ENCODE peak calls at places on chromosomes 4 and X, in four cellular contexts. V, D, U and N are unnamed samples.

GRCh38 chr4:88672987-88673386 is 24.6 kb downstream of the NAP1L5 start:
- DNase-seq in V (peak), D (peak), U (peak), N (peak)

GRCh38 chrX:135974279-135974856 is 580 bp upstream of the MMGT1 start:
- DNase-seq in V (peak), D (peak), U (peak), N (peak)

GRCh38 chrX:125507119-125507518 is 187.4 kb downstream of the TEX13C start:
- DNase-seq in V (no peak), D (no peak), U (no peak), N (no peak)

GRCh38 chrX:15310117-15310516 is 5.3 kb downstream of the ASB11 start:
- DNase-seq in V (no peak), D (no peak), U (no peak), N (peak)

GRCh38 chrX:113929004-113929403 is 654.9 kb upstream of the HTR2C start:
- DNase-seq in V (peak), D (peak), U (peak), N (peak)

GRCh38 chr4:148412460-148412859 is 29.8 kb downstream of the NR3C2 start:
- DNase-seq in V (no peak), D (no peak), U (no peak), N (no peak)

GRCh38 chr4:54213812-54214211 is 15.3 kb upstream of the PDGFRA start:
- DNase-seq in V (no peak), D (no peak), U (no peak), N (peak)

GRCh38 chrX:109350621-109351020 is 131.3 kb downstream of the GUCY2F start:
- DNase-seq in V (no peak), D (no peak), U (no peak), N (no peak)

GRCh38 chrX:29388509-29388908 is 801.3 kb downstream of the IL1RAPL1 start:
- DNase-seq in V (no peak), D (no peak), U (no peak), N (no peak)

GRCh38 chr4:83639849-83640493 is 104.1 kb downstream of the GPAT3 start:
- DNase-seq in V (peak), D (peak), U (peak), N (peak)

GRCh38 chr4:56907489-56908205 is at the start of gene REST:
- DNase-seq in V (peak), D (peak), U (peak), N (peak)

GRCh38 chrX:72132456-72132855 is 741 bp upstream of the RTL5 start:
- DNase-seq in V (no peak), D (peak), U (no peak), N (no peak)

GRCh38 chr4:22442956-22443355 is 72.9 kb downstream of the ADGRA3 start:
- DNase-seq in V (no peak), D (no peak), U (no peak), N (no peak)

GRCh38 chr4:78361621-78362120 is 189.9 kb upstream of the ANXA3 start:
- DNase-seq in V (no peak), D (no peak), U (no peak), N (no peak)

GRCh38 chr4:93764647-93765246 is 63.8 kb upstream of the ATOH1 start:
- DNase-seq in V (peak), D (peak), U (peak), N (peak)

GRCh38 chr4:122041312-122041711 is 89.5 kb upstream of the TRPC3 start:
- DNase-seq in V (no peak), D (no peak), U (no peak), N (no peak)

GRCh38 chr4:163071308-163071707 is 95.4 kb downstream of the NAF1 start:
- DNase-seq in V (no peak), D (no peak), U (no peak), N (no peak)

GRCh38 chr4:78551420-78552351 is at the start of gene ANXA3:
- DNase-seq in V (peak), D (peak), U (peak), N (peak)

DNA sequence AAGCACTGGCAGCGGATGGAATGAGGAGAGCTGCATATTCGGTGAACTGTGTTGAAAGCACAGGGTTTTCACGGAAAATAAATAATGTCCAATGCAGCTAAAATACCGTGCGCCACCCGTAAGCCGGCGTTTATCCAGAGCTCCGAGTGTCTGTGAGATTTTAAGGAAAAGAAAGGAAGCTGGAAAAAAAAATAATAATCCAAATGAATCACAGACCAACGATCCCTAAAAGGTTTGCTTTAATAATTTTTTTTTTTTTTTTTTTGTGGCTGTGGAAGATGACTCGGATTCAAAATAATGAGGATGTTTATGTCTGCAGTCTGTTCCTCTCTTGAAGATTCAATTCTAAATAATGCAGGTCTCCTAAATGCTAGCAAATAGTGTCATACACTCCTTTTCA is 84.5 kb upstream of the PPP2R3B start:
- DNase-seq in V (no peak), D (no peak), U (no peak), N (no peak)
- H3K4me2 ChIP-seq in V (no peak), D (peak), U (no peak), N (no peak)

GRCh38 chrX:22389544-22390243 is 117.0 kb downstream of the CBLL2 start:
- DNase-seq in V (no peak), D (no peak), U (no peak), N (no peak)
- TF ChIP-seq EZH2phosphoT487 in V (no peak), D (no peak), U (no peak), N (no peak)

DNA sequence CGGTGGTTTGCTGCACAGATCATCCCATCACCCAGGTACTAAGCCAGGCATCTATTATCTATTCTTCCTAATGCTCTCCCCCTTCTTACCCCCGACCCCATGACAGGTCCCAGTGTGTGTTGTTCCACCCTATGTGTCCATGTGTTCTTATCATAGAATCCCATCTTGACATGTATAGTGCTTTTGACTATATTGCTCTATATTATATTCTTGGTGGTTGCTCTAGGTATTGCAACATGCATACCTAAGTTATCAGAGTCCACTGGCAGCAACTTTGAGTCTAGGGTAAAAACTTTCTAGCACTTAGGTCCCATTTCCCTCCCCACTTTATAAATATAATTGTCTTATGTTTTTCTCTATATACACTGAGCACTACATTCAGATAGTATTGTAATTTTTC is 170.3 kb downstream of the TBX22 start:
- DNase-seq in V (no peak), D (no peak), U (no peak), N (no peak)
- TF ChIP-seq CTCF in V (no peak), D (no peak), U (no peak), N (no peak)

GRCh38 chr4:2041234-2042130 is 17.6 kb upstream of the NAT8L start:
- DNase-seq in V (peak), D (peak), U (peak), N (peak)
- H3K4me2 ChIP-seq in V (peak), D (peak), U (peak), N (peak)

GRCh38 chr4:173991321-173991720 is 292.1 kb downstream of the FBXO8 start:
- DNase-seq in V (no peak), D (no peak), U (no peak), N (no peak)

GRCh38 chr4:173990126-173990878 is 293.2 kb downstream of the FBXO8 start:
- DNase-seq in V (peak), D (no peak), U (peak), N (peak)

GRCh38 chr4:173991814-173992213 is 291.7 kb downstream of the FBXO8 start:
- DNase-seq in V (no peak), D (no peak), U (no peak), N (no peak)

DNA sequence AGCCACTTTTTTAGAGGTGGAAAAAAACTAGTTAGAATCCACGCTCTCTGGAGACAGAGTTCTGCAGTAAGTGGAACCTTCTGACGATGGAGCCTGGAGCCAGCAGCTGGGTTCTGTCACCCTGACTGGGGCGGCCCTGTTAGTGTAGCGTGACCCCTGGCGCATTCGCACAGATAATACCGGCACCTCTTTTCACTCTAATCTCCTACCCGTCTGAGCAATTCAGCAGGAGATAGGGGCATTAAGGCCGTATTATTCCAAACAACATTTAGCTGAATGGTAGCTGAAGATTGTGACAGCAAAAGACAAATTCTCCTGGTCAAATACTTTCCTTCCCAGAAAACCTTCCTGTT is 292.6 kb downstream of the FBXO8 start:
- DNase-seq in V (peak), D (peak), U (peak), N (peak)
- TF ChIP-seq EZH2phosphoT487 in V (no peak), D (no peak), U (no peak), N (no peak)

GRCh38 chr4:11700751-11701226 is 272.1 kb upstream of the HS3ST1 start:
- DNase-seq in V (no peak), D (no peak), U (no peak), N (no peak)
- TF ChIP-seq CTCF in V (no peak), D (no peak), U (no peak), N (no peak)

DNA sequence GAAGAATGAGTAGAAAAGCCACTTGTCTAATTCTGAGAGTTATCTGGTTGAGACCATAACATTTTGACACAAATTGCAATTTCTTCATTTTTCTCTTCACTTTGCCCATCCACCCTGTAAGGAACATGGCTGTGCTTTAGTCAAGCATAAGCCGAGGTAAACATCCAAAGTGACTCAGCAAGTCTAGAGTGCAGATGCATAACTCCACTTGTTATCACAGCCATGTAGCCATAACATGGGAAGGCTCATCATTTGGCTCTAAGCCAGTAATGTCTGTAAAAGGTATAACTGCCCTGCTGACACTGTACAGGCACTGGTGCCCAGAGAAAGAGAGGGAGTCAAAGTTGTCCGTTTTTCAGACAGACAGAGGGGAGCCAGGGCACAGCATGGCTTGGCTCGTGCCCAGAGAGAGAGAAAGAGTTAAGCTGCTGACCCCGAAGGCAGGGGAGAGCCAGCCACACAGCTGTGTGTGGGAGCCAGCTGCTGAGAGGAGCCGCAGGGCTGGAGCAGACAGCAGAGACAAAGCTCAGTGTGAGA is 76.9 kb upstream of the EXOC1L start:
- DNase-seq in V (peak), D (peak), U (no peak), N (peak)
- H3K4me2 ChIP-seq in V (no peak), D (no peak), U (no peak), N (no peak)